ENCODE peak calls at places on chromosomes 2 and 18, in seven cellular contexts. One of them, this sample, is unnamed.

GRCh38 chr18:70931942-70932814 is 643.3 kb downstream of the SOCS6 start:
- DNase-seq in mesendoderm: peak
- DNase-seq in IMR-90: peak
- DNase-seq in H1: no peak
- DNase-seq in neuronal stem cell: no peak
- DNase-seq in mesenchymal stem cell: no peak
- DNase-seq in H9: peak
- DNase-seq in this sample: no peak

GRCh38 chr2:108145551-108145950 is 94.2 kb upstream of the SULT1C3 start:
- DNase-seq in mesendoderm: peak
- DNase-seq in IMR-90: peak
- DNase-seq in H1: no peak
- DNase-seq in neuronal stem cell: no peak
- DNase-seq in mesenchymal stem cell: no peak
- DNase-seq in H9: no peak
- DNase-seq in this sample: peak

GRCh38 chr2:38997784-38998183 is 108.1 kb downstream of the ARHGEF33 start:
- DNase-seq in mesendoderm: no peak
- DNase-seq in IMR-90: peak
- DNase-seq in H1: no peak
- DNase-seq in neuronal stem cell: no peak
- DNase-seq in mesenchymal stem cell: peak
- DNase-seq in H9: no peak
- DNase-seq in this sample: peak

GRCh38 chr2:95382686-95383634 is 19.5 kb upstream of the FAHD2A start:
- DNase-seq in mesendoderm: no peak
- DNase-seq in IMR-90: no peak
- DNase-seq in H1: no peak
- DNase-seq in neuronal stem cell: no peak
- DNase-seq in mesenchymal stem cell: no peak
- DNase-seq in H9: no peak
- DNase-seq in this sample: no peak

GRCh38 chr18:45589559-45590041 is 25.7 kb upstream of the SLC14A2 start:
- DNase-seq in mesendoderm: no peak
- DNase-seq in IMR-90: peak
- DNase-seq in H1: no peak
- DNase-seq in neuronal stem cell: no peak
- DNase-seq in mesenchymal stem cell: no peak
- DNase-seq in H9: no peak
- DNase-seq in this sample: no peak

GRCh38 chr2:157194097-157194688 is 63.3 kb upstream of the GALNT5 start:
- DNase-seq in mesendoderm: peak
- DNase-seq in IMR-90: peak
- DNase-seq in H1: no peak
- DNase-seq in neuronal stem cell: peak
- DNase-seq in mesenchymal stem cell: peak
- DNase-seq in H9: no peak
- DNase-seq in this sample: peak

GRCh38 chr2:120535081-120535480 is 189.1 kb downstream of the INHBB start:
- DNase-seq in mesendoderm: no peak
- DNase-seq in IMR-90: no peak
- DNase-seq in H1: no peak
- DNase-seq in neuronal stem cell: no peak
- DNase-seq in mesenchymal stem cell: no peak
- DNase-seq in H9: no peak
- DNase-seq in this sample: no peak

GRCh38 chr2:176934869-176935415 is 277.7 kb upstream of the HNRNPA3 start:
- DNase-seq in mesendoderm: peak
- DNase-seq in IMR-90: no peak
- DNase-seq in H1: no peak
- DNase-seq in neuronal stem cell: no peak
- DNase-seq in mesenchymal stem cell: no peak
- DNase-seq in H9: no peak
- DNase-seq in this sample: no peak

GRCh38 chr2:85468704-85469349 is 50.3 kb downstream of the SH2D6 start:
- DNase-seq in mesendoderm: peak
- DNase-seq in IMR-90: peak
- DNase-seq in H1: peak
- DNase-seq in neuronal stem cell: no peak
- DNase-seq in mesenchymal stem cell: no peak
- DNase-seq in H9: peak
- DNase-seq in this sample: peak

GRCh38 chr2:235492850-235493344 is 946 bp upstream of the AGAP1 start:
- DNase-seq in mesendoderm: peak
- DNase-seq in IMR-90: no peak
- DNase-seq in H1: no peak
- DNase-seq in neuronal stem cell: no peak
- DNase-seq in mesenchymal stem cell: no peak
- DNase-seq in H9: peak
- DNase-seq in this sample: peak

GRCh38 chr18:47915229-47915628 is 15.2 kb downstream of the SMAD2 start:
- DNase-seq in mesendoderm: no peak
- DNase-seq in IMR-90: peak
- DNase-seq in H1: no peak
- DNase-seq in neuronal stem cell: no peak
- DNase-seq in mesenchymal stem cell: no peak
- DNase-seq in H9: no peak
- DNase-seq in this sample: no peak

GRCh38 chr2:88159955-88160415 is 10.2 kb upstream of the THNSL2 start:
- DNase-seq in mesendoderm: peak
- DNase-seq in IMR-90: peak
- DNase-seq in H1: no peak
- DNase-seq in neuronal stem cell: peak
- DNase-seq in mesenchymal stem cell: peak
- DNase-seq in H9: peak
- DNase-seq in this sample: peak

GRCh38 chr18:8516391-8517250 is 92.6 kb upstream of the RAB12 start:
- DNase-seq in mesendoderm: no peak
- DNase-seq in IMR-90: peak
- DNase-seq in H1: no peak
- DNase-seq in neuronal stem cell: no peak
- DNase-seq in mesenchymal stem cell: no peak
- DNase-seq in H9: no peak
- DNase-seq in this sample: no peak

GRCh38 chr18:48949051-48949605 is 1.6 kb downstream of the SMAD7 start:
- DNase-seq in mesendoderm: no peak
- DNase-seq in IMR-90: no peak
- DNase-seq in H1: no peak
- DNase-seq in neuronal stem cell: no peak
- DNase-seq in mesenchymal stem cell: peak
- DNase-seq in H9: no peak
- DNase-seq in this sample: no peak

GRCh38 chr2:74806355-74806839 is 27.5 kb upstream of the HK2 start:
- DNase-seq in mesendoderm: no peak
- DNase-seq in IMR-90: no peak
- DNase-seq in H1: no peak
- DNase-seq in neuronal stem cell: no peak
- DNase-seq in mesenchymal stem cell: no peak
- DNase-seq in H9: no peak
- DNase-seq in this sample: no peak

GRCh38 chr2:6929196-6929874 is 12.1 kb downstream of the RNF144A start:
- DNase-seq in mesendoderm: no peak
- DNase-seq in IMR-90: no peak
- DNase-seq in H1: no peak
- DNase-seq in neuronal stem cell: no peak
- DNase-seq in mesenchymal stem cell: no peak
- DNase-seq in H9: no peak
- DNase-seq in this sample: no peak

GRCh38 chr18:59834267-59834666 is 65.5 kb upstream of the PMAIP1 start:
- DNase-seq in mesendoderm: no peak
- DNase-seq in IMR-90: no peak
- DNase-seq in H1: no peak
- DNase-seq in neuronal stem cell: no peak
- DNase-seq in mesenchymal stem cell: no peak
- DNase-seq in H9: no peak
- DNase-seq in this sample: no peak

GRCh38 chr2:163551974-163552373 is 183.8 kb downstream of the FIGN start:
- DNase-seq in mesendoderm: no peak
- DNase-seq in IMR-90: no peak
- DNase-seq in H1: no peak
- DNase-seq in neuronal stem cell: no peak
- DNase-seq in mesenchymal stem cell: peak
- DNase-seq in H9: no peak
- DNase-seq in this sample: no peak

GRCh38 chr2:60581461-60582282 is 28.2 kb upstream of the BCL11A start:
- DNase-seq in mesendoderm: peak
- DNase-seq in IMR-90: peak
- DNase-seq in H1: no peak
- DNase-seq in neuronal stem cell: peak
- DNase-seq in mesenchymal stem cell: peak
- DNase-seq in H9: peak
- DNase-seq in this sample: peak

GRCh38 chr2:13109516-13109915 is 392.8 kb downstream of the TRIB2 start:
- DNase-seq in mesendoderm: no peak
- DNase-seq in IMR-90: no peak
- DNase-seq in H1: no peak
- DNase-seq in neuronal stem cell: no peak
- DNase-seq in mesenchymal stem cell: no peak
- DNase-seq in H9: no peak
- DNase-seq in this sample: no peak

GRCh38 chr2:231877533-231878456 is 48.4 kb downstream of the NPPC start:
- DNase-seq in mesendoderm: no peak
- DNase-seq in IMR-90: peak
- DNase-seq in H1: no peak
- DNase-seq in neuronal stem cell: no peak
- DNase-seq in mesenchymal stem cell: no peak
- DNase-seq in H9: no peak
- DNase-seq in this sample: no peak

GRCh38 chr2:112646102-112646719 is 472 bp downstream of the SLC20A1 start:
- DNase-seq in mesendoderm: no peak
- DNase-seq in IMR-90: no peak
- DNase-seq in H1: no peak
- DNase-seq in neuronal stem cell: no peak
- DNase-seq in mesenchymal stem cell: no peak
- DNase-seq in H9: no peak
- DNase-seq in this sample: no peak

GRCh38 chr2:240502059-240502429 is 55.7 kb downstream of the ANKMY1 start:
- DNase-seq in mesendoderm: no peak
- DNase-seq in IMR-90: no peak
- DNase-seq in H1: no peak
- DNase-seq in neuronal stem cell: no peak
- DNase-seq in mesenchymal stem cell: no peak
- DNase-seq in H9: peak
- DNase-seq in this sample: no peak

GRCh38 chr18:5970032-5970431 is 74.7 kb upstream of the TMEM200C start:
- DNase-seq in mesendoderm: peak
- DNase-seq in IMR-90: no peak
- DNase-seq in H1: no peak
- DNase-seq in neuronal stem cell: no peak
- DNase-seq in mesenchymal stem cell: no peak
- DNase-seq in H9: no peak
- DNase-seq in this sample: no peak

GRCh38 chr2:113370478-113371091 is 66.9 kb upstream of the ZNG1B start:
- DNase-seq in mesendoderm: peak
- DNase-seq in IMR-90: peak
- DNase-seq in H1: peak
- DNase-seq in neuronal stem cell: peak
- DNase-seq in mesenchymal stem cell: peak
- DNase-seq in H9: peak
- DNase-seq in this sample: peak

GRCh38 chr2:39216495-39217191 is 27.1 kb downstream of the CDKL4 start:
- DNase-seq in mesendoderm: no peak
- DNase-seq in IMR-90: no peak
- DNase-seq in H1: no peak
- DNase-seq in neuronal stem cell: no peak
- DNase-seq in mesenchymal stem cell: peak
- DNase-seq in H9: no peak
- DNase-seq in this sample: no peak

GRCh38 chr2:1886405-1886992 is 142.2 kb upstream of the PXDN start:
- DNase-seq in mesendoderm: peak
- DNase-seq in IMR-90: peak
- DNase-seq in H1: no peak
- DNase-seq in neuronal stem cell: peak
- DNase-seq in mesenchymal stem cell: peak
- DNase-seq in H9: peak
- DNase-seq in this sample: peak

GRCh38 chr2:54871457-54872103 is 148.1 kb downstream of the EML6 start:
- DNase-seq in mesendoderm: no peak
- DNase-seq in IMR-90: peak
- DNase-seq in H1: no peak
- DNase-seq in neuronal stem cell: no peak
- DNase-seq in mesenchymal stem cell: no peak
- DNase-seq in H9: no peak
- DNase-seq in this sample: no peak

GRCh38 chr2:3278521-3279218 is 98.9 kb downstream of the EIPR1 start:
- DNase-seq in mesendoderm: no peak
- DNase-seq in IMR-90: no peak
- DNase-seq in H1: no peak
- DNase-seq in neuronal stem cell: no peak
- DNase-seq in mesenchymal stem cell: no peak
- DNase-seq in H9: peak
- DNase-seq in this sample: no peak
- H4K8ac ChIP-seq in mesendoderm: no peak
- H4K8ac ChIP-seq in IMR-90: no peak
- H4K8ac ChIP-seq in H1: no peak
- H4K8ac ChIP-seq in neuronal stem cell: no peak
- H4K8ac ChIP-seq in mesenchymal stem cell: no peak
- H4K8ac ChIP-seq in H9: no peak
- H4K8ac ChIP-seq in this sample: no peak

GRCh38 chr2:44902767-44903166 is 38.7 kb upstream of the SIX3 start:
- DNase-seq in mesendoderm: no peak
- DNase-seq in IMR-90: no peak
- DNase-seq in H1: no peak
- DNase-seq in neuronal stem cell: no peak
- DNase-seq in mesenchymal stem cell: no peak
- DNase-seq in H9: no peak
- DNase-seq in this sample: no peak
- H4K8ac ChIP-seq in mesendoderm: no peak
- H4K8ac ChIP-seq in IMR-90: no peak
- H4K8ac ChIP-seq in H1: no peak
- H4K8ac ChIP-seq in neuronal stem cell: no peak
- H4K8ac ChIP-seq in mesenchymal stem cell: no peak
- H4K8ac ChIP-seq in H9: no peak
- H4K8ac ChIP-seq in this sample: no peak

GRCh38 chr2:84309281-84309680 is 149.8 kb downstream of the SUCLG1 start:
- DNase-seq in mesendoderm: no peak
- DNase-seq in IMR-90: no peak
- DNase-seq in H1: no peak
- DNase-seq in neuronal stem cell: no peak
- DNase-seq in mesenchymal stem cell: no peak
- DNase-seq in H9: no peak
- DNase-seq in this sample: no peak
- H4K8ac ChIP-seq in mesendoderm: no peak
- H4K8ac ChIP-seq in IMR-90: no peak
- H4K8ac ChIP-seq in H1: no peak
- H4K8ac ChIP-seq in neuronal stem cell: no peak
- H4K8ac ChIP-seq in mesenchymal stem cell: no peak
- H4K8ac ChIP-seq in H9: no peak
- H4K8ac ChIP-seq in this sample: no peak

GRCh38 chr18:35324926-35325655 is 19.1 kb downstream of the ZNF24 start:
- DNase-seq in mesendoderm: peak
- DNase-seq in IMR-90: peak
- DNase-seq in H1: no peak
- DNase-seq in neuronal stem cell: no peak
- DNase-seq in mesenchymal stem cell: peak
- DNase-seq in H9: no peak
- DNase-seq in this sample: no peak

GRCh38 chr18:35326695-35327387 is 17.4 kb downstream of the ZNF24 start:
- DNase-seq in mesendoderm: peak
- DNase-seq in IMR-90: no peak
- DNase-seq in H1: no peak
- DNase-seq in neuronal stem cell: no peak
- DNase-seq in mesenchymal stem cell: no peak
- DNase-seq in H9: no peak
- DNase-seq in this sample: peak

GRCh38 chr18:35322486-35323258 is 21.5 kb downstream of the ZNF24 start:
- DNase-seq in mesendoderm: no peak
- DNase-seq in IMR-90: no peak
- DNase-seq in H1: no peak
- DNase-seq in neuronal stem cell: no peak
- DNase-seq in mesenchymal stem cell: peak
- DNase-seq in H9: no peak
- DNase-seq in this sample: no peak
- H4K8ac ChIP-seq in mesendoderm: no peak
- H4K8ac ChIP-seq in IMR-90: no peak
- H4K8ac ChIP-seq in H1: no peak
- H4K8ac ChIP-seq in neuronal stem cell: no peak
- H4K8ac ChIP-seq in mesenchymal stem cell: no peak
- H4K8ac ChIP-seq in H9: no peak
- H4K8ac ChIP-seq in this sample: no peak